ENCODE peak calls at places on chromosomes 13 and 19, in seven cellular contexts. C is pancreas; A is prostate gland; L is mesendoderm; N is naive thymus-derived CD4-positive, alpha-beta T cell; B is heart right ventricle; E is CD4-positive, CD25-positive, alpha-beta regulatory T cell. G is an unnamed sample. For H3K4me1, the result is how much of the 10 kb centered on the place peaks cover.

GRCh38 chr13:95267662-95268369 is 33.4 kb downstream of the ABCC4 start:
- DNase-seq in C (no peak), A (peak), L (peak), N (no peak), B (no peak), E (no peak), G (no peak)

GRCh38 chr19:57434386-57435061 is 601 bp upstream of the ZNF749 start:
- DNase-seq in C (no peak), A (no peak), L (peak), N (no peak), B (no peak), E (no peak), G (no peak)

GRCh38 chr19:16527971-16528521 is 14.2 kb downstream of the CHERP start:
- DNase-seq in C (no peak), A (no peak), L (peak), N (peak), B (no peak), E (peak), G (peak)

GRCh38 chr13:32035701-32036100 is 4.1 kb downstream of the FRY start:
- DNase-seq in C (no peak), A (no peak), L (no peak), N (no peak), B (no peak), E (no peak), G (no peak)

GRCh38 chr13:23778007-23778687 is 111.1 kb downstream of the MIPEP start:
- DNase-seq in C (no peak), A (no peak), L (no peak), N (no peak), B (no peak), E (no peak), G (no peak)

GRCh38 chr13:51097353-51098043 is 13.6 kb downstream of the C13orf42 start:
- DNase-seq in C (no peak), A (no peak), L (peak), N (no peak), B (no peak), E (no peak), G (no peak)

GRCh38 chr13:87677334-87678234 is 6.4 kb downstream of the SLITRK5 start:
- DNase-seq in C (peak), A (no peak), L (peak), N (peak), B (no peak), E (no peak), G (no peak)

GRCh38 chr13:84973661-84974060 is 825.6 kb downstream of the SLITRK6 start:
- DNase-seq in C (no peak), A (no peak), L (peak), N (no peak), B (no peak), E (no peak), G (no peak)

GRCh38 chr19:4014541-4015491 is 7.3 kb downstream of the PIAS4 start:
- DNase-seq in C (peak), A (no peak), L (peak), N (peak), B (peak), E (peak), G (peak)

GRCh38 chr19:48646912-48647216 is 877 bp upstream of the CA11 start:
- DNase-seq in C (no peak), A (no peak), L (no peak), N (no peak), B (no peak), E (peak), G (no peak)

GRCh38 chr19:48644355-48644754 is 1.6 kb downstream of the CA11 start:
- DNase-seq in C (no peak), A (no peak), L (no peak), N (no peak), B (no peak), E (no peak), G (no peak)

GRCh38 chr19:48644839-48645651 is 942 bp downstream of the CA11 start:
- DNase-seq in C (no peak), A (peak), L (peak), N (peak), B (peak), E (peak), G (peak)

GRCh38 chr19:48646192-48646911 is 365 bp upstream of the CA11 start:
- DNase-seq in C (peak), A (peak), L (peak), N (peak), B (peak), E (peak), G (peak)

GRCh38 chr19:48645652-48646191 is at the start of gene CA11:
- DNase-seq in C (no peak), A (no peak), L (peak), N (no peak), B (no peak), E (no peak), G (no peak)
- H3K4me3 ChIP-seq in C (peak), A (peak), L (peak), N (peak), B (peak), E (peak), G (peak)

GRCh38 chr13:46598140-46598819 is 45.3 kb downstream of the LRCH1 start:
- DNase-seq in C (no peak), A (no peak), L (no peak), N (no peak), B (no peak), E (no peak), G (no peak)

GRCh38 chr13:46600943-46601311 is 48.0 kb downstream of the LRCH1 start:
- DNase-seq in C (no peak), A (no peak), L (no peak), N (no peak), B (no peak), E (no peak), G (no peak)

GRCh38 chr13:46596501-46596900 is 43.5 kb downstream of the LRCH1 start:
- DNase-seq in C (no peak), A (no peak), L (no peak), N (no peak), B (no peak), E (no peak), G (no peak)

GRCh38 chr13:46595918-46596315 is 42.9 kb downstream of the LRCH1 start:
- DNase-seq in C (no peak), A (no peak), L (no peak), N (no peak), B (no peak), E (no peak), G (no peak)

GRCh38 chr13:46598820-46599180 is 45.8 kb downstream of the LRCH1 start:
- DNase-seq in C (no peak), A (no peak), L (no peak), N (no peak), B (no peak), E (no peak), G (no peak)
- H3K4me1 ChIP-seq in C (under half), A (under half), L (under half), N (half or more), B (half or more), E (under half), G (under half)

DNA sequence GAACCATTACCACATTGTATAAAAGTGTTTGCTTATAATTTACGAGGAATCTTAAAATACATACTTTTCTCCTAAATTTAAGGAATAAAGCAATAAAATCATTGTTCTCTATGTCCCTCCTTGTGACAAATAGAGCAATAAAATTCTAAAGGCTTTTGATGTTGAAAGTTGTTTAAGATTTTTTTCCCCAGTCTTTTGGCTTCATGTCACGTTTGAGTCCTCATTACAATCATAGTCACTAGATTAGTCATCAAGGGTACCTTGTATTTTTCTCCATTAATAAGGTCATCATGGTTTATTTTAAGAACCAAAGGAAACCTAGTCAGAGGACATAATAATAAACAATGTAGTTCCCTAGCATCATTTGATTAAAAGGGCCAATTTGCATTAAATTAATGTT is 3.2 kb downstream of the WBP4 start:
- DNase-seq in C (no peak), A (no peak), L (no peak), N (no peak), B (no peak), E (no peak), G (peak)
- H3K4me3 ChIP-seq in C (no peak), A (no peak), L (no peak), N (no peak), B (no peak), E (no peak), G (no peak)

GRCh38 chr13:97237388-97237787 is 15.3 kb downstream of the MBNL2 start:
- DNase-seq in C (no peak), A (no peak), L (no peak), N (no peak), B (no peak), E (no peak), G (no peak)
- H3K4me1 ChIP-seq in C (half or more), A (under half), L (under half), N (under half), B (half or more), E (under half), G (under half)

GRCh38 chr13:100765021-100765420 is 90.4 kb upstream of the TMTC4 start:
- DNase-seq in C (no peak), A (no peak), L (no peak), N (no peak), B (no peak), E (no peak), G (no peak)

GRCh38 chr13:100767192-100767591 is 92.6 kb upstream of the TMTC4 start:
- DNase-seq in C (no peak), A (no peak), L (no peak), N (no peak), B (no peak), E (no peak), G (no peak)
- H3K4me3 ChIP-seq in C (no peak), A (no peak), L (no peak), N (no peak), B (no peak), E (no peak), G (no peak)

DNA sequence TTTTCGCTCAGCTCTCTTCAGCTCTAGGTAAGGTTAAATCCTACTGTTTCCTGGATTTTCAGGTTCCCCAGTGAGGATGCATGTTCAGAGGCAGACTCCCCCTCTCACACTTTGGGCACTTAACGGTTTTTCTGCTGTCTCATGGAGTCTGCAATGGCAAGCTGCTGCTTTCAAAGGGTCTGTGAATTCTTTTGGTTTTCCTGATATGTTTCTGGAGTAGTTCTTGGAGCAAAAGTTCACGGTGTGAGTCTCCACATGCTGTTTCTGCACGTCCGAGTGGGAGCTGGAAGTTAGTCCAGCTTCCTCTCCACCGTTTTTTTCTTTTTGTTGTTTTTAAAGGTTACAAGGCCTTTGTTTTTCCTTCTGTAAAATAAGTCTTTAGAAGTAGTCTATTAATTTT is 35.5 kb downstream of the DNAJC15 start:
- DNase-seq in C (no peak), A (no peak), L (peak), N (no peak), B (no peak), E (no peak), G (no peak)
- H3K4me1 ChIP-seq in C (under half), A (under half), L (under half), N (under half), B (under half), E (under half), G (under half)

DNA sequence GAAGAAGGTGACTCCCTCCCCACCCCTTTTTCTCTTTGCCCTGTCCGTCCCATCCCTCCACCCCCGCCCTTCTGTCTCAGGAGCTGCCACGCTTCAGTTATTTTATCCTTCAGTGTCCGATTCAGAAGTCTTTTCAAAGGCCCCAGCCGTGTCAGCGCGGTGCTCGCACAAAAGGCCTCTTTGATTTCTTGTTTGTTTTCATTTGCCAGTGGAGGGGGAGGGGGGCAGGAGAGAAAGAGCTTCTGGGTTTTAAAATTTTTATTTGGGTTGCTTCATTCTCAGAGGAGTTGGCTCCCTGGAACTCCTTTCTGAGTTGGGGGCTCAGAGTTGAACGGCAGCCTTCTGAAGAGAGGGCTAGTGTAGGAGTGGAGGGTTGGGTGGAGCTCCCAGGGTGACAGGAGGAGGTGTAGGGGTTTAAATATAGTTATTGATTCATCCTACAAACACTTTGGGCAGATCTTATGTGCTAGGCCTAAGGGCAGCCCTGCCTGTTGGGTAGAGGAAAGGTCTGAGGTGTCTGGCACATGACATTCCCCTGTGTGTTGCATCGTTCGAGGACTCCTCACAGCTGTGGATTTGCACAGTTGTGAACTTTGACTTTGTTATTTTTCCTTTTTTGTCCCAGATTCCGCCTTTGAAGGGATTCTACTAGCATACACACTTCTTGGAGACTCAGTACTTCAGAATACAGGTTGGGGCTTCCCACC is 36.8 kb downstream of the NFIX start:
- DNase-seq in C (no peak), A (no peak), L (no peak), N (no peak), B (no peak), E (no peak), G (peak)
- H3K4me3 ChIP-seq in C (no peak), A (no peak), L (no peak), N (no peak), B (no peak), E (no peak), G (no peak)

DNA sequence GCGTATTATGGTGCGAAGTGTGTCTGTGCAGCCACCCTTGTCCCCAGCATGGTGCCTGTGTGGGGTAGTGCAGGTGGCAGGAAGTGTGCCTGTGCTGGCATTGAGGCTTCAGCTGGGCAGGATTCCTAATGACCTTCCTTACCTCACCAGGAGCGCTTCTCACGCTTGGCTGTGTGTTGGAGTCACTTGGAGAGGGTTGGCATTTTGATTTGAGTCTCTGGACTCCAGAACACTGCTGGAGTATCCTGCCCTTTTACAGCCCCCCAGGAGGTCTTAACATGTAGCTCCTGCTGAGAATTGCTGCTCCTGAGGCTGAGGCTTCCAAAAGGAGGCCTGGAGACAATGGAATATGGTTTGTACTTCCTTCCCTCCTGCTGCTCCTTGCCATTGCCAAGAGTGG is 87.0 kb downstream of the ARHGEF7 start:
- DNase-seq in C (no peak), A (no peak), L (peak), N (no peak), B (no peak), E (no peak), G (no peak)
- H3K4me1 ChIP-seq in C (under half), A (under half), L (under half), N (under half), B (half or more), E (under half), G (under half)

GRCh38 chr13:48116808-48117207 is 21.9 kb upstream of the MED4 start:
- DNase-seq in C (no peak), A (no peak), L (no peak), N (no peak), B (no peak), E (no peak), G (no peak)

GRCh38 chr13:48108106-48108505 is 13.2 kb upstream of the MED4 start:
- DNase-seq in C (no peak), A (no peak), L (no peak), N (no peak), B (no peak), E (no peak), G (no peak)

GRCh38 chr13:48112896-48113525 is 18.1 kb upstream of the MED4 start:
- DNase-seq in C (no peak), A (no peak), L (no peak), N (no peak), B (no peak), E (no peak), G (no peak)

GRCh38 chr13:48110132-48110868 is 15.4 kb upstream of the MED4 start:
- DNase-seq in C (no peak), A (no peak), L (no peak), N (no peak), B (no peak), E (no peak), G (no peak)

GRCh38 chr13:48110930-48111721 is 16.2 kb upstream of the MED4 start:
- DNase-seq in C (no peak), A (no peak), L (peak), N (no peak), B (peak), E (no peak), G (no peak)
- H3K4me3 ChIP-seq in C (no peak), A (no peak), L (no peak), N (no peak), B (no peak), E (no peak), G (no peak)

DNA sequence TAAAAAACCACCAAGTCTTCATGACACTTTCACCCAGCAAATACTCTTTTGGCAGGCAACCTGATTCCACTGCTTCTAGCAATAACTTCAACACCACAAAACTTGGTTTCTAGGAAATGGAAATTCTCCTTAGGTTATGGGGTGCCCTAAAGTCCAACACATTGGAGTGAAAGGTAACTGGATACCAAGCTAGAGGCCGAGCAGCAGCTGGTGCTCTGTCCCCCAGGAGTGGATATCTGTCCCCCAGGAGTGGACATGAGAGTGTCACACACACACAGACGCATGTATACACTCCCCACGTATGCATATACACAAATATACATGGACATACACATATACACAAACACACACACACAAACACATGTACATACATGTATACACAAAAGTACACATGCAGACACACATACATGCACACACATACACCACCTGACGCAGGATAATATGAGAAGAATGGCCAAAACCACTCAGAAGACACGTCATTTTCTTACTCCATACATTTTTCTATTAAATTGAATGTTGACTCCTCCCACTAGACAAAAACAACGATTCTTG is 50.8 kb downstream of the RFX2 start:
- DNase-seq in C (no peak), A (no peak), L (no peak), N (no peak), B (no peak), E (no peak), G (no peak)
- H3K4me1 ChIP-seq in C (under half), A (under half), L (under half), N (under half), B (half or more), E (under half), G (under half)

G was measured in HAP-1.